ENCODE peak calls at places on chromosomes 6 and 20, in ten cellular contexts. T, U, C, P, X, K, Z, S, E and Q are unnamed samples.

GRCh38 chr20:52312131-52312729 is 120.7 kb upstream of the ZFP64 start:
- DNase-seq in K (peak), S (peak), P (no peak), U (no peak), C (peak), X (peak), T (peak), Z (peak), E (no peak), Q (peak)

GRCh38 chr20:11112837-11113236 is 439.0 kb upstream of the JAG1 start:
- DNase-seq in T (no peak), K (peak), E (no peak), S (no peak), P (no peak), C (no peak), Z (no peak), U (no peak), X (peak), Q (peak)

GRCh38 chr6:43995137-43995536 is 132.1 kb downstream of the MRPL14 start:
- DNase-seq in U (no peak), C (no peak), P (no peak), Z (no peak), X (no peak), T (no peak), E (no peak), K (no peak), S (no peak), Q (no peak)

GRCh38 chr6:130717657-130718056 is 109.5 kb upstream of the SMLR1 start:
- DNase-seq in K (no peak), S (no peak), C (no peak), X (no peak), T (no peak), P (no peak), Z (no peak), E (no peak), U (no peak), Q (no peak)

GRCh38 chr6:48670546-48670945 is 559.5 kb upstream of the PTCHD4 start:
- DNase-seq in E (no peak), P (no peak), K (peak), Z (no peak), U (no peak), S (no peak), C (no peak), X (peak), T (no peak), Q (no peak)

GRCh38 chr6:30615958-30616810 is 859 bp downstream of the PPP1R10 start:
- DNase-seq in T (no peak), E (no peak), P (no peak), C (no peak), S (no peak), Z (no peak), U (no peak), K (no peak), X (no peak), Q (peak)

GRCh38 chr6:42571611-42572342 is 7.9 kb downstream of the UBR2 start:
- DNase-seq in E (no peak), P (no peak), U (no peak), X (no peak), T (no peak), S (no peak), Z (no peak), K (no peak), C (no peak), Q (peak)

GRCh38 chr6:45576648-45577624 is 199.2 kb upstream of the SUPT3H start:
- DNase-seq in Z (no peak), P (peak), U (no peak), S (no peak), K (no peak), T (no peak), E (no peak), X (no peak), C (peak), Q (no peak)

GRCh38 chr6:36724514-36725385 is 27.1 kb downstream of the RAB44 start:
- DNase-seq in K (peak), E (no peak), C (peak), Z (peak), P (peak), T (peak), X (peak), S (peak), U (no peak), Q (peak)

GRCh38 chr6:41901882-41902519 is 6.8 kb upstream of the USP49 start:
- DNase-seq in T (no peak), X (no peak), E (no peak), U (no peak), Z (peak), C (peak), P (no peak), S (no peak), K (peak), Q (peak)

DNA sequence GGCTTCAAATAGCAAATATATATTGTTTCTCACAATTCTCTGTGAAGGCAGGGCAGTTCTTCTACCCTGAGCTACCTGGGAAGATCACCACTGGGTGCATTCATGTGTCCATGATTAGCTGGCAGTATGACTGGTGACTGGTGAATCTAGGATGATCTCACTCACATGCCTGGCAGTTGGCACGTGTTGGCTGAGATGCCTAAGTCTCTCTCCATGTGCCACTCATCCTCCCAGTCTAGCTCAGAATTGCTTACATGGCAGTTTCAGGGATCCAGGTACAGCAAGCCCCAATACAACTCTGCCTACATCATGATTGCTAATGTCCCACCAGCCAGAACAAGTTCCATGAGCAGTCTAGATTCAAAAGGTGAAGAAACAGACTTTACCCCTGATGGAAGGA is 346.8 kb upstream of the CNR1 start:
- DNase-seq in K (no peak), C (no peak), S (no peak), P (no peak), X (peak), T (no peak), Z (no peak), E (no peak), U (no peak), Q (no peak)
- H3K27ac ChIP-seq in K (no peak), C (no peak), S (no peak), P (no peak), X (no peak), T (no peak), Z (no peak), E (no peak), U (no peak), Q (no peak)

GRCh38 chr6:138402833-138403187 is 1.2 kb upstream of the HEBP2 start:
- DNase-seq in K (no peak), T (no peak), C (no peak), U (no peak), X (no peak), P (no peak), S (no peak), Z (no peak), E (no peak), Q (no peak)

GRCh38 chr6:138404666-138405337 is 779 bp downstream of the HEBP2 start:
- DNase-seq in S (peak), T (no peak), X (peak), K (peak), U (no peak), Z (peak), P (peak), C (peak), E (peak), Q (peak)

GRCh38 chr6:138403801-138404665 is at the start of gene HEBP2:
- DNase-seq in S (peak), C (peak), E (peak), Z (peak), U (peak), X (peak), P (peak), T (no peak), K (peak), Q (peak)

GRCh38 chr6:138401960-138402832 is 1.8 kb upstream of the HEBP2 start:
- DNase-seq in Z (no peak), P (no peak), U (no peak), S (no peak), K (no peak), X (no peak), C (no peak), T (no peak), E (no peak), Q (no peak)

GRCh38 chr6:138403324-138403800 is 661 bp upstream of the HEBP2 start:
- DNase-seq in K (no peak), T (no peak), S (peak), U (no peak), C (peak), X (no peak), P (peak), Z (peak), E (no peak), Q (peak)
- H3K27ac ChIP-seq in K (peak), T (no peak), S (peak), U (peak), C (peak), X (peak), P (peak), Z (peak), E (peak), Q (no peak)

DNA sequence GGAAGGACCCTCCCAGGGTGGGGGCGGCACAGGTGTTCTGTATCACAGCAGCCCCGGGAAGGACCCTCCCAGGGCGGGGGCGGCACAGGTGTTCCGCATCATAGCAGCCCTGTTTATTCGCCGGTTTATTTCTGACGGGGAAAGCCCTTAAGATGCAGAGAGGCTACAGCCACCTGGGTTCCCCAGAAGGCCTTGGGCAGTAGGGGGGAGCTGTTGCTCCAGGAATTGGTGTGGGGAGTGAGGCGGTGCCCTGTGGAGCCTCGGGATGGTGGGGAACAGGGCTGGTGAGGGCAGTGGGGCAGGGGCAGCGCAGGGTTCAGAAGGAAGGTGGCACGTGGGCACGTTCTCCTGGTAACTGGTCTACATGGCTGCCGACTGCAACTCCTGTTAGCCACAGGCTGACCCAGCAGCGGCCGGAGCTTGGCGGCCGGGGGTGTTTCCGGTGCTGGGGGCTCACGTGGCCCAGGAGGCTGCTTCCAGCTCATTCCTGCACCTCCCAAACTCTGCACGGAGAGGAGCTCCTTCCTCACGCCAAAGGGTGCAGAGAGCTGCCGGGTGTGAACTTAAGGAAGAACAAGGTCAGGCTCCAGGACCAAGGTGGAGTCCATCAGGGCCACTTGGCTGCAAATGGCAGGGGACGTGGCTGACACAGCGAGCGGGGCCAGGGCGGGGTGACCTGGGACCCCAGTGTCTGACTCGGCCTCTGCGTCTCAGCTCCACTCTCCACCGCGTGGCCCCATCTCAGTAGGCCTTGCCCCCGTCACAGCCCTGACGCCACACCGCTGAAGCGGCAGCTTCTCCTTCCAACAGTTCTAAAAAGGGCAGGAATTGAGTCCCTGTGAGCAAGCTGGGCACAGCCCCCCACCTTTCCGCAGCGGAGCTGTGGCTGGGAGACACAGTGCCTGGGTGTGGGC is 13.2 kb downstream of the SLCO4A1 start:
- DNase-seq in Z (no peak), P (no peak), S (no peak), U (no peak), E (no peak), K (no peak), C (no peak), T (no peak), X (no peak), Q (no peak)
- H3K27ac ChIP-seq in Z (no peak), P (no peak), S (no peak), U (no peak), E (no peak), K (no peak), C (no peak), T (no peak), X (no peak), Q (no peak)

GRCh38 chr6:117544725-117545124 is 57.6 kb downstream of the GOPC start:
- DNase-seq in C (no peak), P (no peak), Z (no peak), X (no peak), K (no peak), E (no peak), U (no peak), S (no peak), T (no peak), Q (no peak)

GRCh38 chr6:117542493-117542892 is 59.8 kb downstream of the GOPC start:
- DNase-seq in Z (no peak), P (no peak), K (no peak), E (no peak), T (no peak), S (no peak), X (peak), C (no peak), U (no peak), Q (no peak)

GRCh38 chr6:117536317-117536716 is 53.8 kb downstream of the DCBLD1 start:
- DNase-seq in Z (no peak), K (no peak), P (no peak), U (no peak), E (no peak), S (no peak), C (no peak), T (no peak), X (no peak), Q (no peak)

GRCh38 chr6:117538615-117539014 is 56.1 kb downstream of the DCBLD1 start:
- DNase-seq in K (peak), X (no peak), T (no peak), S (no peak), P (no peak), Z (no peak), E (no peak), U (no peak), C (no peak), Q (no peak)

DNA sequence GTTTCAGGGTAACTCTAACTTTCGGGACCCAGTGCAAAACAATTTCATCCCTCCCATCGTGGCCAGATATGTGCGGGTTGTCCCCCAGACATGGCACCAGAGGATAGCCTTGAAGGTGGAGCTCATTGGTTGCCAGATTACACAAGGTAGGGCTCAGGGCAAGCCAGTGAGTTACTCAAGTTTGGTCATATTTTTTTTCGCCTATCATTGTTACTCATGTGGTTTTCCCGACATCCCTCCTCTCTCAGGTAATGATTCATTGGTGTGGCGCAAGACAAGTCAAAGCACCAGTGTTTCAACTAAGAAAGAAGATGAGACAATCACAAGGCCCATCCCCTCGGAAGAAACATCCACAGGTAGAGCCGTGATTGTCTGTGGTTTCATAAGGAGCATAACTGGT is 58.2 kb downstream of the DCBLD1 start:
- DNase-seq in X (peak), U (no peak), T (no peak), K (peak), C (no peak), Z (no peak), E (no peak), S (no peak), P (no peak), Q (no peak)
- H3K27ac ChIP-seq in X (peak), U (no peak), T (no peak), K (peak), C (no peak), Z (no peak), E (no peak), S (no peak), P (no peak), Q (no peak)

DNA sequence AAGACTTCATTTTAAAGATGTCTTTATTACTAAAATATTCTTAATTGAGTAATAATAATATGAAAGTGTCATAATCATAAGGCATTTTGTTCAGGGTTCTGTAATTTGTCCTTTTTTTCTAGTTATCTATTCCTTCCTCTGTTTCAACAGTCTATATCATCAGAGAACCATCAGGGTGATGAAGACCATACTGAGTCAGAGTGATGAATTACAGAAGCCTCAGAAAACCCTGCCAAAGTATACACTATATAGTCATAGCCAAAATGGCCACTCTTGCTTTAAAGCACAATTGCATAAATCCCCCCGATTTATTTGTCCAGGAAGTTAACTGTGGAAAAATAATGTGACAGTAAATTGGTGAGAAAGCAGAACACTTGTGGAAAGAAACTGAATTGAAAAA is 735.0 kb downstream of the EPHA7 start:
- DNase-seq in K (peak), X (no peak), E (no peak), T (no peak), P (no peak), C (no peak), Z (no peak), S (no peak), U (no peak), Q (no peak)
- H3K27ac ChIP-seq in K (peak), X (no peak), E (no peak), T (no peak), P (no peak), C (no peak), Z (no peak), S (no peak), U (no peak), Q (no peak)

GRCh38 chr20:41076776-41077175 is 48.2 kb downstream of the TOP1 start:
- DNase-seq in E (no peak), X (no peak), P (no peak), C (no peak), T (no peak), Z (no peak), U (no peak), K (no peak), S (no peak), Q (no peak)
- H3K27ac ChIP-seq in E (no peak), X (no peak), P (no peak), C (no peak), T (no peak), Z (no peak), U (no peak), K (no peak), S (no peak), Q (no peak)

GRCh38 chr20:1370548-1371110 is 22.2 kb downstream of the FKBP1A start:
- DNase-seq in S (no peak), E (no peak), K (peak), U (no peak), T (no peak), P (no peak), C (no peak), Z (no peak), X (no peak), Q (peak)
- H3K27ac ChIP-seq in S (peak), E (no peak), K (peak), U (peak), T (peak), P (peak), C (no peak), Z (peak), X (no peak), Q (peak)

GRCh38 chr20:50518270-50518721 is 8.1 kb downstream of the PTPN1 start:
- DNase-seq in E (no peak), P (no peak), X (peak), U (no peak), K (peak), C (no peak), T (no peak), S (no peak), Z (no peak), Q (peak)

GRCh38 chr20:50516935-50517816 is 7.0 kb downstream of the PTPN1 start:
- DNase-seq in K (no peak), S (no peak), E (no peak), X (no peak), C (no peak), P (no peak), U (no peak), Z (peak), T (no peak), Q (no peak)

GRCh38 chr20:50516180-50516934 is 6.2 kb downstream of the PTPN1 start:
- DNase-seq in K (no peak), Z (no peak), S (no peak), P (no peak), X (no peak), U (no peak), T (no peak), C (no peak), E (no peak), Q (no peak)

GRCh38 chr20:50519036-50519780 is 9.0 kb downstream of the PTPN1 start:
- DNase-seq in K (no peak), Z (peak), T (no peak), X (no peak), C (no peak), U (no peak), P (no peak), S (no peak), E (no peak), Q (no peak)

DNA sequence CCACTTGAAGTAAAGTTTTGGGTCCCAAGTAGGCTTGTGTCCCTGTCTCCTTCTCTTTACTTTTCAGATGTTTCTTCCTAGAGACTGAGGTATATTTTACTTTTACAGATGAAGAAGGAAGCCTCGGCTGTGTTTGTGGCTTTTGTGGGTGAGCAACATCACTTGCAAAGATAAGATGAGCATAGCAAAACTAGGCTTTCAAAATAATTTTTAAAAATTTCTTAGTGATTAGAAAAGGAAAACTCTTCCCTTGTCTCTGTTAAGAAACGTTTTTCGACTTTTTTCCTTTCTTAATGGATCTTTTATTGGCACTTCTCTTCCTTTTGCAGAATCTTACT is 7.6 kb downstream of the PTPN1 start:
- DNase-seq in Z (no peak), E (no peak), T (no peak), S (no peak), X (no peak), U (no peak), P (no peak), K (no peak), C (no peak), Q (no peak)
- H3K27ac ChIP-seq in Z (peak), E (no peak), T (no peak), S (peak), X (peak), U (no peak), P (peak), K (no peak), C (no peak), Q (peak)

GRCh38 chr6:28491984-28492317 is 23.6 kb downstream of the GPX6 start:
- DNase-seq in Z (no peak), E (no peak), X (no peak), K (no peak), P (no peak), C (no peak), S (no peak), T (no peak), U (no peak), Q (no peak)

GRCh38 chr6:28486988-28487742 is 28.4 kb downstream of the GPX6 start:
- DNase-seq in U (no peak), T (no peak), C (no peak), S (no peak), K (no peak), P (no peak), X (no peak), Z (no peak), E (no peak), Q (no peak)

GRCh38 chr6:28488916-28489365 is 26.7 kb downstream of the GPX6 start:
- DNase-seq in E (no peak), X (peak), U (no peak), K (peak), P (no peak), S (peak), Z (no peak), T (peak), C (no peak), Q (peak)

GRCh38 chr6:28490191-28490890 is 25.3 kb downstream of the GPX6 start:
- DNase-seq in U (no peak), X (no peak), E (no peak), T (no peak), P (no peak), K (no peak), Z (no peak), S (peak), C (no peak), Q (peak)

GRCh38 chr6:28489366-28490190 is 26.0 kb downstream of the GPX6 start:
- DNase-seq in E (no peak), P (peak), K (no peak), U (no peak), Z (peak), C (peak), X (no peak), S (peak), T (peak), Q (peak)
- H3K27ac ChIP-seq in E (no peak), P (no peak), K (no peak), U (no peak), Z (no peak), C (no peak), X (peak), S (peak), T (peak), Q (no peak)